ENCODE peak calls at places on chromosomes 13 and 19, in eight cellular contexts. One of them, this sample, is unnamed.

GRCh38 chr13:60990032-60990733 is 425.5 kb downstream of the PCDH20 start:
- DNase-seq in body of pancreas: peak; percentile 4
- DNase-seq in lower leg skin: no peak
- DNase-seq in vagina: no peak
- DNase-seq in esophagus squamous epithelium: no peak
- DNase-seq in tibial nerve: no peak
- DNase-seq in NB4: peak; percentile 52
- DNase-seq in Peyer's patch: no peak
- DNase-seq in this sample: no peak

GRCh38 chr13:91405240-91405639 is 6.8 kb downstream of the GPC5 start:
- DNase-seq in body of pancreas: no peak
- DNase-seq in lower leg skin: no peak
- DNase-seq in vagina: no peak
- DNase-seq in esophagus squamous epithelium: no peak
- DNase-seq in tibial nerve: no peak
- DNase-seq in NB4: no peak
- DNase-seq in Peyer's patch: no peak
- DNase-seq in this sample: no peak

GRCh38 chr19:1843646-1844394 is 4.5 kb downstream of the REXO1 start:
- DNase-seq in body of pancreas: no peak
- DNase-seq in lower leg skin: no peak
- DNase-seq in vagina: no peak
- DNase-seq in esophagus squamous epithelium: no peak
- DNase-seq in tibial nerve: no peak
- DNase-seq in NB4: no peak
- DNase-seq in Peyer's patch: no peak
- DNase-seq in this sample: no peak

GRCh38 chr13:46896346-46897138 is at the start of gene HTR2A:
- DNase-seq in body of pancreas: peak; percentile 11
- DNase-seq in lower leg skin: no peak
- DNase-seq in vagina: no peak
- DNase-seq in esophagus squamous epithelium: no peak
- DNase-seq in tibial nerve: no peak
- DNase-seq in NB4: peak; percentile 60
- DNase-seq in Peyer's patch: peak; percentile 17
- DNase-seq in this sample: no peak

GRCh38 chr19:33390120-33390907 is 16.8 kb downstream of the CEBPG start:
- DNase-seq in body of pancreas: peak; percentile 37
- DNase-seq in lower leg skin: no peak
- DNase-seq in vagina: no peak
- DNase-seq in esophagus squamous epithelium: no peak
- DNase-seq in tibial nerve: peak; percentile 57
- DNase-seq in NB4: peak; percentile 67
- DNase-seq in Peyer's patch: no peak
- DNase-seq in this sample: peak; percentile 63

GRCh38 chr19:55248704-55249103 is 10.1 kb downstream of the PPP6R1 start:
- DNase-seq in body of pancreas: no peak
- DNase-seq in lower leg skin: no peak
- DNase-seq in vagina: no peak
- DNase-seq in esophagus squamous epithelium: no peak
- DNase-seq in tibial nerve: no peak
- DNase-seq in NB4: no peak
- DNase-seq in Peyer's patch: no peak
- DNase-seq in this sample: no peak

GRCh38 chr13:85659493-85659892 is 139.7 kb downstream of the SLITRK6 start:
- DNase-seq in body of pancreas: no peak
- DNase-seq in lower leg skin: no peak
- DNase-seq in vagina: no peak
- DNase-seq in esophagus squamous epithelium: no peak
- DNase-seq in tibial nerve: no peak
- DNase-seq in NB4: peak; percentile 27
- DNase-seq in Peyer's patch: no peak
- DNase-seq in this sample: no peak

GRCh38 chr13:113562085-113562749 is 22.3 kb upstream of the TFDP1 start:
- DNase-seq in body of pancreas: peak; percentile 46
- DNase-seq in lower leg skin: peak; percentile 30
- DNase-seq in vagina: peak; percentile 78
- DNase-seq in esophagus squamous epithelium: no peak
- DNase-seq in tibial nerve: peak; percentile 66
- DNase-seq in NB4: peak; percentile 79
- DNase-seq in Peyer's patch: no peak
- DNase-seq in this sample: peak; percentile 18

GRCh38 chr19:7294571-7295212 is 478 bp upstream of the INSR start:
- DNase-seq in body of pancreas: peak; percentile 88
- DNase-seq in lower leg skin: peak; percentile 63
- DNase-seq in vagina: peak; percentile 88
- DNase-seq in esophagus squamous epithelium: no peak
- DNase-seq in tibial nerve: peak; percentile 62
- DNase-seq in NB4: peak; percentile 90
- DNase-seq in Peyer's patch: peak; percentile 20
- DNase-seq in this sample: peak; percentile 60

GRCh38 chr13:84571264-84571663 is 689.0 kb upstream of the SLITRK1 start:
- DNase-seq in body of pancreas: no peak
- DNase-seq in lower leg skin: no peak
- DNase-seq in vagina: no peak
- DNase-seq in esophagus squamous epithelium: no peak
- DNase-seq in tibial nerve: no peak
- DNase-seq in NB4: peak; percentile 2
- DNase-seq in Peyer's patch: no peak
- DNase-seq in this sample: no peak

GRCh38 chr13:48994731-48995130 is 19.0 kb downstream of the FNDC3A start:
- DNase-seq in body of pancreas: no peak
- DNase-seq in lower leg skin: no peak
- DNase-seq in vagina: no peak
- DNase-seq in esophagus squamous epithelium: no peak
- DNase-seq in tibial nerve: no peak
- DNase-seq in NB4: peak; percentile 24
- DNase-seq in Peyer's patch: no peak
- DNase-seq in this sample: no peak

GRCh38 chr19:401836-402535 is 7.0 kb downstream of the C2CD4C start:
- DNase-seq in body of pancreas: no peak
- DNase-seq in lower leg skin: no peak
- DNase-seq in vagina: no peak
- DNase-seq in esophagus squamous epithelium: no peak
- DNase-seq in tibial nerve: no peak
- DNase-seq in NB4: no peak
- DNase-seq in Peyer's patch: no peak
- DNase-seq in this sample: no peak

GRCh38 chr13:26579580-26579979 is 22.1 kb downstream of the WASF3 start:
- DNase-seq in body of pancreas: no peak
- DNase-seq in lower leg skin: no peak
- DNase-seq in vagina: no peak
- DNase-seq in esophagus squamous epithelium: no peak
- DNase-seq in tibial nerve: no peak
- DNase-seq in NB4: no peak
- DNase-seq in Peyer's patch: no peak
- DNase-seq in this sample: no peak

GRCh38 chr19:49646586-49646985 is 4.6 kb downstream of the SCAF1 start:
- DNase-seq in body of pancreas: no peak
- DNase-seq in lower leg skin: no peak
- DNase-seq in vagina: no peak
- DNase-seq in esophagus squamous epithelium: no peak
- DNase-seq in tibial nerve: no peak
- DNase-seq in NB4: no peak
- DNase-seq in Peyer's patch: no peak
- DNase-seq in this sample: no peak

GRCh38 chr19:49642488-49643035 is 553 bp downstream of the SCAF1 start:
- DNase-seq in body of pancreas: no peak
- DNase-seq in lower leg skin: no peak
- DNase-seq in vagina: peak; percentile 91
- DNase-seq in esophagus squamous epithelium: no peak
- DNase-seq in tibial nerve: no peak
- DNase-seq in NB4: peak; percentile 56
- DNase-seq in Peyer's patch: no peak
- DNase-seq in this sample: no peak

GRCh38 chr19:49643466-49643865 is 1.5 kb downstream of the SCAF1 start:
- DNase-seq in body of pancreas: no peak
- DNase-seq in lower leg skin: no peak
- DNase-seq in vagina: no peak
- DNase-seq in esophagus squamous epithelium: no peak
- DNase-seq in tibial nerve: no peak
- DNase-seq in NB4: no peak
- DNase-seq in Peyer's patch: no peak
- DNase-seq in this sample: no peak

GRCh38 chr19:49645592-49645991 is 3.6 kb downstream of the SCAF1 start:
- DNase-seq in body of pancreas: no peak
- DNase-seq in lower leg skin: no peak
- DNase-seq in vagina: no peak
- DNase-seq in esophagus squamous epithelium: no peak
- DNase-seq in tibial nerve: no peak
- DNase-seq in NB4: no peak
- DNase-seq in Peyer's patch: no peak
- DNase-seq in this sample: no peak

DNA sequence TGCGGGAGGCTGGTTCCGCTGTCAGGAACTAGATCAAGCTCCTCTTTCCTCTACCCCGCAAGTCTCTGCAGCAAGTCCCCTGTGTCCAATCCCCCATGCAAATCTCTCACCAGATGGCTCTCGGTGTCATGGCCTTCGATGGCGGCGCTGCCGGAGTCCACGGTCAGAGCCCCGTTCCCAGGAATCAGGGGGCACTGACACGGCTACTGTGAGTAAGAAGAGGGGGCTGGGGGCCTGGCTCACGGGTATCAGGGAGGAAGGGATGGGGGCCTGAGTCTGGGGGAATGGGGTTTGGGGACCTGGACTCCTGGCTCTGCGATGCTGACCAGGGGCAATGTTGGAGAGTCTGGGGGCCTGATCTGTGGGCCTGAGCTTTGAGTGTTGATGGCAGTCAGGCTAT is 4.0 kb downstream of the SCAF1 start:
- DNase-seq in body of pancreas: no peak
- DNase-seq in lower leg skin: no peak
- DNase-seq in vagina: no peak
- DNase-seq in esophagus squamous epithelium: no peak
- DNase-seq in tibial nerve: no peak
- DNase-seq in NB4: no peak
- DNase-seq in Peyer's patch: no peak
- DNase-seq in this sample: no peak
- TF ChIP-seq POLR2A in body of pancreas: no peak
- TF ChIP-seq POLR2A in lower leg skin: no peak
- TF ChIP-seq POLR2A in vagina: no peak
- TF ChIP-seq POLR2A in esophagus squamous epithelium: no peak
- TF ChIP-seq POLR2A in tibial nerve: no peak
- TF ChIP-seq POLR2A in NB4: no peak
- TF ChIP-seq POLR2A in Peyer's patch: no peak
- TF ChIP-seq POLR2A in this sample: no peak

DNA sequence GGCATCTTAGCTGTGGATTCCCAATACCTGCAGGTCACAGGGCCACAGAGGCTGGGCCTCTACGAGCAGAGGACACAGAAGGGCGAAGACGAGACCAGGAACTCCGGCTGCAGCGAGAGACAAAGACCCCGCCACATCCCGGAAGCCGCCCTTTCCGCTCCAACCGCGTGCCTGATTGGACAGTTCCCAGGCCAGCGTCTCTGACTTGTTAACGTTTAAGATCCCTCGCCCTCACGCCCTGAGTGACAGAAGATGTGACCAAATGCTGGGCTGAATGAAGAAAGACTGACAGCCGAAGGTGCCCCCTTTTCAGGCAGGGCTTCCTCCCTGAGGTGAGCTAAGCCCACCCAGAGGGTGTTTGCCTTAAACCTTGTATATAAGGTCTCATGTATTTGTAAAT is at the start of gene ZNF98:
- DNase-seq in body of pancreas: peak; percentile 68
- DNase-seq in lower leg skin: no peak
- DNase-seq in vagina: no peak
- DNase-seq in esophagus squamous epithelium: no peak
- DNase-seq in tibial nerve: peak; percentile 9
- DNase-seq in NB4: no peak
- DNase-seq in Peyer's patch: no peak
- DNase-seq in this sample: peak; percentile 86
- H3K4me3 ChIP-seq in body of pancreas: no peak within 1 kb of the TSS
- H3K4me3 ChIP-seq in lower leg skin: no peak within 1 kb of the TSS
- H3K4me3 ChIP-seq in vagina: peak within 1 kb of the TSS; percentile 19
- H3K4me3 ChIP-seq in esophagus squamous epithelium: peak within 1 kb of the TSS; percentile 12
- H3K4me3 ChIP-seq in tibial nerve: peak within 1 kb of the TSS; percentile 38
- H3K4me3 ChIP-seq in NB4: no peak within 1 kb of the TSS
- H3K4me3 ChIP-seq in Peyer's patch: no peak within 1 kb of the TSS
- H3K4me3 ChIP-seq in this sample: peak within 1 kb of the TSS; percentile 27

GRCh38 chr13:112186091-112186490 is 119.1 kb downstream of the SOX1 start:
- DNase-seq in body of pancreas: no peak
- DNase-seq in lower leg skin: no peak
- DNase-seq in vagina: no peak
- DNase-seq in esophagus squamous epithelium: no peak
- DNase-seq in tibial nerve: no peak
- DNase-seq in NB4: no peak
- DNase-seq in Peyer's patch: no peak
- DNase-seq in this sample: no peak

GRCh38 chr13:112184851-112185371 is 118.0 kb downstream of the SOX1 start:
- DNase-seq in body of pancreas: no peak
- DNase-seq in lower leg skin: no peak
- DNase-seq in vagina: no peak
- DNase-seq in esophagus squamous epithelium: no peak
- DNase-seq in tibial nerve: no peak
- DNase-seq in NB4: no peak
- DNase-seq in Peyer's patch: no peak
- DNase-seq in this sample: no peak

GRCh38 chr13:112188298-112188610 is 121.3 kb downstream of the SOX1 start:
- DNase-seq in body of pancreas: no peak
- DNase-seq in lower leg skin: no peak
- DNase-seq in vagina: no peak
- DNase-seq in esophagus squamous epithelium: no peak
- DNase-seq in tibial nerve: no peak
- DNase-seq in NB4: no peak
- DNase-seq in Peyer's patch: no peak
- DNase-seq in this sample: no peak

GRCh38 chr13:112185466-112185865 is 118.5 kb downstream of the SOX1 start:
- DNase-seq in body of pancreas: no peak
- DNase-seq in lower leg skin: no peak
- DNase-seq in vagina: no peak
- DNase-seq in esophagus squamous epithelium: no peak
- DNase-seq in tibial nerve: no peak
- DNase-seq in NB4: no peak
- DNase-seq in Peyer's patch: no peak
- DNase-seq in this sample: no peak

GRCh38 chr13:112187527-112188297 is 120.8 kb downstream of the SOX1 start:
- DNase-seq in body of pancreas: no peak
- DNase-seq in lower leg skin: no peak
- DNase-seq in vagina: no peak
- DNase-seq in esophagus squamous epithelium: no peak
- DNase-seq in tibial nerve: no peak
- DNase-seq in NB4: no peak
- DNase-seq in Peyer's patch: no peak
- DNase-seq in this sample: no peak
- TF ChIP-seq CTCF in body of pancreas: no peak
- TF ChIP-seq CTCF in lower leg skin: no peak
- TF ChIP-seq CTCF in vagina: no peak
- TF ChIP-seq CTCF in esophagus squamous epithelium: no peak
- TF ChIP-seq CTCF in tibial nerve: no peak
- TF ChIP-seq CTCF in NB4: no peak
- TF ChIP-seq CTCF in Peyer's patch: no peak
- TF ChIP-seq CTCF in this sample: no peak

GRCh38 chr13:34344761-34345600 is 527.0 kb downstream of the RFC3 start:
- DNase-seq in body of pancreas: no peak
- DNase-seq in lower leg skin: no peak
- DNase-seq in vagina: no peak
- DNase-seq in esophagus squamous epithelium: no peak
- DNase-seq in tibial nerve: no peak
- DNase-seq in NB4: no peak
- DNase-seq in Peyer's patch: no peak
- DNase-seq in this sample: no peak
- TF ChIP-seq POLR2A in body of pancreas: no peak
- TF ChIP-seq POLR2A in lower leg skin: no peak
- TF ChIP-seq POLR2A in vagina: no peak
- TF ChIP-seq POLR2A in esophagus squamous epithelium: no peak
- TF ChIP-seq POLR2A in tibial nerve: no peak
- TF ChIP-seq POLR2A in NB4: no peak
- TF ChIP-seq POLR2A in Peyer's patch: no peak
- TF ChIP-seq POLR2A in this sample: no peak